ENCODE peak calls at places on chromosomes 3 and 15, in seven cellular contexts. M is brain microvascular endothelial cell, T is T-helper 2 cell, G is T1000, F is IMR-90, S is H54, W is WTC11. I is an unnamed sample.

GRCh38 chr3:48856469-48856868 is 8.8 kb upstream of the PRKAR2A start:
- DNase-seq in M (no peak), T (no peak), G (no peak), F (no peak), S (no peak), W (no peak), I (no peak)

GRCh38 chr3:178907081-178907480 is 164.5 kb downstream of the ZMAT3 start:
- DNase-seq in M (peak; percentile 21), T (no peak), G (no peak), F (no peak), S (no peak), W (no peak), I (no peak)

GRCh38 chr3:171566803-171567422 is 106.7 kb upstream of the TNIK start:
- DNase-seq in M (no peak), T (peak; percentile 25), G (no peak), F (peak; percentile 46), S (peak; percentile 27), W (no peak), I (peak; percentile 13)

GRCh38 chr3:43870844-43871626 is 180.3 kb downstream of the ABHD5 start:
- DNase-seq in M (no peak), T (no peak), G (no peak), F (no peak), S (no peak), W (no peak), I (peak; percentile 66)

GRCh38 chr3:17602126-17602525 is 140.3 kb downstream of the TBC1D5 start:
- DNase-seq in M (peak; percentile 53), T (no peak), G (no peak), F (peak; percentile 52), S (no peak), W (no peak), I (no peak)

GRCh38 chr3:52088445-52089367 is 32.3 kb upstream of the DUSP7 start:
- DNase-seq in M (peak; percentile 79), T (no peak), G (no peak), F (peak; percentile 88), S (no peak), W (no peak), I (no peak)

GRCh38 chr15:83053151-83053550 is 13.9 kb downstream of the BTBD1 start:
- DNase-seq in M (peak; percentile 44), T (no peak), G (no peak), F (peak; percentile 86), S (peak; percentile 15), W (no peak), I (no peak)

GRCh38 chr15:45863881-45864580 is 229.2 kb downstream of the SQOR start:
- DNase-seq in M (no peak), T (no peak), G (no peak), F (no peak), S (no peak), W (no peak), I (no peak)